ENCODE peak calls at places on chromosomes 13 and 19, in four cellular contexts. One of them, this sample, is unnamed.

GRCh38 chr19:3708207-3708931 is at the start of gene TJP3:
- DNase-seq in transverse colon: peak; percentile 87
- DNase-seq in ascending aorta: no peak
- DNase-seq in breast epithelium: peak; percentile 79
- DNase-seq in this sample: no peak

GRCh38 chr13:112204881-112205327 is 138.0 kb downstream of the SOX1 start:
- DNase-seq in transverse colon: no peak
- DNase-seq in ascending aorta: no peak
- DNase-seq in breast epithelium: no peak
- DNase-seq in this sample: no peak

GRCh38 chr19:20038358-20039202 is 725 bp downstream of the ZNF682 start:
- DNase-seq in transverse colon: no peak
- DNase-seq in ascending aorta: no peak
- DNase-seq in breast epithelium: no peak
- DNase-seq in this sample: no peak

GRCh38 chr13:61913183-61913582 is 497.5 kb upstream of the PCDH20 start:
- DNase-seq in transverse colon: no peak
- DNase-seq in ascending aorta: no peak
- DNase-seq in breast epithelium: no peak
- DNase-seq in this sample: no peak

GRCh38 chr13:29801102-29801501 is 49.3 kb downstream of the UBL3 start:
- DNase-seq in transverse colon: no peak
- DNase-seq in ascending aorta: no peak
- DNase-seq in breast epithelium: no peak
- DNase-seq in this sample: no peak

GRCh38 chr13:113724780-113725315 is 34.2 kb upstream of the TMEM255B start:
- DNase-seq in transverse colon: peak; percentile 73
- DNase-seq in ascending aorta: peak; percentile 87
- DNase-seq in breast epithelium: peak; percentile 79
- DNase-seq in this sample: no peak

GRCh38 chr19:45994456-45994988 is 745 bp upstream of the CCDC61 start:
- DNase-seq in transverse colon: no peak
- DNase-seq in ascending aorta: no peak
- DNase-seq in breast epithelium: no peak
- DNase-seq in this sample: no peak

GRCh38 chr13:75855847-75856246 is 219.7 kb downstream of the LMO7 start:
- DNase-seq in transverse colon: no peak
- DNase-seq in ascending aorta: no peak
- DNase-seq in breast epithelium: no peak
- DNase-seq in this sample: no peak

GRCh38 chr13:97280478-97280877 is 58.3 kb downstream of the MBNL2 start:
- DNase-seq in transverse colon: no peak
- DNase-seq in ascending aorta: no peak
- DNase-seq in breast epithelium: no peak
- DNase-seq in this sample: no peak

GRCh38 chr13:101258071-101258470 is 158.2 kb downstream of the NALCN start:
- DNase-seq in transverse colon: no peak
- DNase-seq in ascending aorta: no peak
- DNase-seq in breast epithelium: no peak
- DNase-seq in this sample: no peak

GRCh38 chr13:110340812-110341444 is 33.8 kb downstream of the COL4A2 start:
- DNase-seq in transverse colon: peak; percentile 76
- DNase-seq in ascending aorta: peak; percentile 99
- DNase-seq in breast epithelium: peak; percentile 88
- DNase-seq in this sample: no peak

GRCh38 chr13:33697936-33698335 is 120.0 kb upstream of the RFC3 start:
- DNase-seq in transverse colon: no peak
- DNase-seq in ascending aorta: no peak
- DNase-seq in breast epithelium: no peak
- DNase-seq in this sample: no peak

DNA sequence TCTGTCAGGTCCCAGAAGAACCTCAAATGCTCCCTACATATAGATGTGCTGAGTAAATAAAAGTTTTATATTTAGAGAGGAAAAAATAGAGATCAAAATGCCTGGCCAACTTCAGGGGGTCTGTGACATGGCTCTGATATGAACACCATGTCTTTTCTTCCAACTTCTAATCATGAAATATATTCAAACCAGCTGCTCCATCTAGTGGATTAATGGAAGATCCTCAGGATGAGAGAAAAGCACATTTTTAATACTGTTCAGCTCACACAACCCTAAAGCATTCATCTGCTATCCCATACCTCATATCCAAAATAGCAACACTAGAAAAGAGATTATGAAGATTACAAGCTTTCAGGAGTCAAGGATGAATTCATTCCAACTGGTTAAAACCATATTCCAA is 56.0 kb upstream of the DOCK9 start:
- DNase-seq in transverse colon: no peak
- DNase-seq in ascending aorta: no peak
- DNase-seq in breast epithelium: no peak
- DNase-seq in this sample: no peak
- TF ChIP-seq CTCF in transverse colon: no peak
- TF ChIP-seq CTCF in ascending aorta: peak; percentile 56
- TF ChIP-seq CTCF in breast epithelium: no peak
- TF ChIP-seq CTCF in this sample: peak; percentile 56

GRCh38 chr13:26280822-26281221 is 26.9 kb downstream of the CDK8 start:
- DNase-seq in transverse colon: no peak
- DNase-seq in ascending aorta: no peak
- DNase-seq in breast epithelium: no peak
- DNase-seq in this sample: no peak

DNA sequence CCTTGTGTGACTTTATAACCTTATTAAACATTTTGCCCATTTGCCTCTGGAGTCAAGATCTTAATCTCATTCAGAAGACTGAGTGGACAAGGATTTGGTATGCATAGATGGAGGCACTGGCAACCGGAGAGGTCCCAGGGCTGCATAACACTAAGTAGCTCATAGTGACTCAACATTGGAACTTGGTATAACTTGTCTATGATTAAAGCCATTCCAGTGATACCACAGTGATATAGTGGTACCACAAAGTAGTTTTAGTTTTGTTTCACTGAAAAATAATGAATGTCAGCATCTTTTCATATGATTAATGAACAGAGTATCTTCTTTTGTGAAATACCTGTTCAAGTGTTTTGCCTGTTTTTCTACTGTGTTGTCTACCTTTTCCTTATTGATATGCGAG is 26.4 kb downstream of the CDK8 start:
- DNase-seq in transverse colon: no peak
- DNase-seq in ascending aorta: no peak
- DNase-seq in breast epithelium: no peak
- DNase-seq in this sample: no peak
- H3K27me3 ChIP-seq in transverse colon: no peaks in the 10 kb centered on the region
- H3K27me3 ChIP-seq in ascending aorta: no peaks in the 10 kb centered on the region
- H3K27me3 ChIP-seq in breast epithelium: no peaks in the 10 kb centered on the region
- H3K27me3 ChIP-seq in this sample: no peaks in the 10 kb centered on the region

DNA sequence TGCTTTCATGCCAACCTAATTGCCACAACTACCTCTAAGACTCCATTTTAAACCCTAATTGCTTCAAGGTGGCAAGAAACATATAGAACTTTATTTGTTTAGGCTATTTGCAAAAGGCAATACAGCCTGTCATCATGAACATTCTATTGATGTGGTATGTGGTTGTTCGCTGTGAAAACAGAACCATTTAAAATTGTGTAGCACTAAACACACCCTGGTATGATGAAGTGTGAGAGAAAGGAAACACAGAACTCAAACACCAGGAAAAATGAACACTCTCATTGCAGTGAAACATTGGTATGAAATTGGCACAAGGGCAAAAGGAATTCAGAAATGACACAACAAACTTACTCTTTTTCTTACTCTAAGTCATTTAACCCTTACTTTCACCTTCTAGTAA is 530.9 kb downstream of the IRS2 start:
- DNase-seq in transverse colon: no peak
- DNase-seq in ascending aorta: no peak
- DNase-seq in breast epithelium: no peak
- DNase-seq in this sample: no peak
- H3K27ac ChIP-seq in transverse colon: no peak overlapping the region
- H3K27ac ChIP-seq in ascending aorta: no peak overlapping the region
- H3K27ac ChIP-seq in breast epithelium: peak overlapping the region; percentile 14
- H3K27ac ChIP-seq in this sample: no peak overlapping the region

DNA sequence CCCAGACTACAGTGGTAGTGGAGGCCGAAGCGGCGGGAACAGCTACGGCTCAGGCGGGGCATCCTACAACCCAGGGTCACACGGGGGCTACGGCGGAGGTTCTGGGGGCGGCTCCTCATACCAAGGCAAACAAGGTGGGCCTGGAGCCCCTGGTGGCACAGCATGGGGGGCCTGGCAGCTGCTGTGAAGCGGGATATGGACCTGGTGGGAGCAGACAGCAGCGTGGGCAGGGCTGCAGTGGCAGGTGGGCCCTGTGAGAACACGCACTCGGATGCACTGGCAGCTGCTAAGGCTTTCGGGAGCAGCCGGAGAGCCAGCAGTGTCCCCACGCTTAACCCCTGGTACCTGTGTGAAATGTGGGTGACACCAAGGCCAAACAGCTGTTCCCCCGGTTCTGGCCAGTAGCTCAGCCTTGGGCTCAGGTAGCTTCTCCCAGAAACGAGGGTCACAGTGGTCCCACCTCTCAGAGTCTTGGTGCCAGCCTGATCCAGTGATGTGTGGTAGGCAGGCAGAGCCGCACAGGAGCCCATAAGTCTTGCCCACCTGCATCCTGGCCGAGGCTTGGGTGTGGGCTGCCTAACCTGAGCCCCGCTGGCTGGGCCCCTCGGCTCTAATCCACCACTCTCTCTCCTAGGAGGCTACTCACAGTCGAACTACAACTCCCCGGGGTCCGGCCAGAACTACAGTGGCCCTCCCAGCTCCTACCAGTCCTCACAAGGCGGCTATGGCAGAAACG is 12.5 kb upstream of the QTRT1 start:
- DNase-seq in transverse colon: no peak
- DNase-seq in ascending aorta: no peak
- DNase-seq in breast epithelium: no peak
- DNase-seq in this sample: no peak
- TF ChIP-seq CTCF in transverse colon: no peak
- TF ChIP-seq CTCF in ascending aorta: no peak
- TF ChIP-seq CTCF in breast epithelium: no peak
- TF ChIP-seq CTCF in this sample: no peak

GRCh38 chr13:28037399-28037798 is 48.9 kb upstream of the URAD start:
- DNase-seq in transverse colon: no peak
- DNase-seq in ascending aorta: no peak
- DNase-seq in breast epithelium: no peak
- DNase-seq in this sample: no peak
- H3K27me3 ChIP-seq in transverse colon: no peaks in the 10 kb centered on the region
- H3K27me3 ChIP-seq in ascending aorta: no peaks in the 10 kb centered on the region
- H3K27me3 ChIP-seq in breast epithelium: no peaks in the 10 kb centered on the region
- H3K27me3 ChIP-seq in this sample: no peaks in the 10 kb centered on the region

GRCh38 chr13:51243227-51243626 is 21.0 kb downstream of the FAM124A start:
- DNase-seq in transverse colon: no peak
- DNase-seq in ascending aorta: no peak
- DNase-seq in breast epithelium: no peak
- DNase-seq in this sample: no peak
- H3K27ac ChIP-seq in transverse colon: peak overlapping the region; percentile 58
- H3K27ac ChIP-seq in ascending aorta: no peak overlapping the region
- H3K27ac ChIP-seq in breast epithelium: no peak overlapping the region
- H3K27ac ChIP-seq in this sample: no peak overlapping the region